ENCODE peak calls at places on chromosomes 1 and 21, in eight cellular contexts. F is GM06990; T is HCT116; L is CD4-positive, CD25-positive, alpha-beta regulatory T cell; S is fibroblast of lung; J is mesendoderm; G is BE2C; N is transverse colon. O is an unnamed sample.

GRCh38 chr1:167663002-167663772 is 33.2 kb downstream of the RCSD1 start:
- DNase-seq in F (peak; percentile 29), T (no peak), L (no peak), S (peak; percentile 32), J (peak; percentile 55), G (no peak), N (no peak), O (no peak)

GRCh38 chr1:47201179-47201578 is 11.3 kb upstream of the PDZK1IP1 start:
- DNase-seq in F (no peak), T (no peak), L (no peak), S (peak; percentile 43), J (no peak), G (no peak), N (no peak), O (no peak)

GRCh38 chr21:41678016-41678935 is 88.6 kb downstream of the RIPK4 start:
- DNase-seq in F (no peak), T (peak; percentile 24), L (no peak), S (peak; percentile 75), J (peak; percentile 64), G (no peak), N (peak; percentile 80), O (no peak)

GRCh38 chr1:226650236-226650841 is 88.7 kb downstream of the ITPKB start:
- DNase-seq in F (no peak), T (no peak), L (no peak), S (no peak), J (peak; percentile 79), G (no peak), N (no peak), O (peak; percentile 75)

GRCh38 chr1:29675481-29676263 is 439.4 kb downstream of the PTPRU start:
- DNase-seq in F (no peak), T (no peak), L (no peak), S (peak; percentile 35), J (peak; percentile 8), G (no peak), N (no peak), O (peak; percentile 18)

GRCh38 chr21:42526379-42526727 is 12.7 kb downstream of the SLC37A1 start:
- DNase-seq in F (no peak), T (no peak), L (no peak), S (no peak), J (no peak), G (peak; percentile 64), N (peak; percentile 91), O (no peak)

GRCh38 chr1:170168263-170168662 is 22.5 kb downstream of the NTMT2 start:
- DNase-seq in F (no peak), T (no peak), L (no peak), S (peak; percentile 56), J (no peak), G (no peak), N (no peak), O (no peak)

GRCh38 chr1:42891471-42891870 is 45.1 kb downstream of the ZNF691 start:
- DNase-seq in F (no peak), T (no peak), L (no peak), S (no peak), J (no peak), G (no peak), N (no peak), O (no peak)

GRCh38 chr1:46533179-46533864 is 18.1 kb downstream of the KNCN start:
- DNase-seq in F (peak; percentile 30), T (no peak), L (peak; percentile 14), S (peak; percentile 63), J (no peak), G (peak; percentile 25), N (peak; percentile 21), O (peak; percentile 92)

GRCh38 chr1:109937738-109938137 is 27.1 kb downstream of the CSF1 start:
- DNase-seq in F (no peak), T (no peak), L (no peak), S (no peak), J (no peak), G (no peak), N (no peak), O (no peak)

GRCh38 chr1:217622042-217622441 is 8.8 kb downstream of the GPATCH2 start:
- DNase-seq in F (no peak), T (no peak), L (no peak), S (no peak), J (no peak), G (no peak), N (no peak), O (no peak)

GRCh38 chr21:21715286-21715969 is 717.2 kb downstream of the NCAM2 start:
- DNase-seq in F (no peak), T (no peak), L (no peak), S (peak; percentile 98), J (peak; percentile 4), G (no peak), N (no peak), O (no peak)

GRCh38 chr21:45981641-45982255 is at the start of gene COL6A1:
- DNase-seq in F (no peak), T (no peak), L (no peak), S (peak; percentile 66), J (peak; percentile 62), G (peak; percentile 72), N (peak; percentile 64), O (peak; percentile 98)

GRCh38 chr1:168801032-168801745 is 72.2 kb upstream of the DPT start:
- DNase-seq in F (no peak), T (no peak), L (no peak), S (peak; percentile 15), J (peak; percentile 54), G (no peak), N (no peak), O (no peak)

GRCh38 chr1:210231846-210232523 is 611 bp upstream of the SERTAD4 start:
- DNase-seq in F (no peak), T (no peak), L (no peak), S (peak; percentile 66), J (peak; percentile 31), G (peak; percentile 49), N (no peak), O (no peak)

GRCh38 chr1:161088587-161089110 is 709 bp downstream of the NECTIN4 start:
- DNase-seq in F (no peak), T (no peak), L (no peak), S (peak; percentile 48), J (no peak), G (no peak), N (no peak), O (peak; percentile 21)

GRCh38 chr1:183092350-183092749 is 69.1 kb downstream of the LAMC1 start:
- DNase-seq in F (no peak), T (no peak), L (no peak), S (no peak), J (no peak), G (no peak), N (no peak), O (no peak)

GRCh38 chr21:37522641-37523295 is 156.2 kb downstream of the DYRK1A start:
- DNase-seq in F (no peak), T (no peak), L (no peak), S (no peak), J (no peak), G (no peak), N (no peak), O (no peak)

GRCh38 chr1:248111157-248111556 is 16.2 kb downstream of the OR2L13 start:
- DNase-seq in F (no peak), T (no peak), L (no peak), S (no peak), J (peak; percentile 35), G (no peak), N (no peak), O (no peak)

GRCh38 chr1:85582687-85583354 is 2.3 kb downstream of the CCN1 start:
- DNase-seq in F (no peak), T (no peak), L (no peak), S (peak; percentile 56), J (peak; percentile 55), G (no peak), N (no peak), O (no peak)

GRCh38 chr1:180863158-180863775 is 49.4 kb upstream of the KIAA1614 start:
- DNase-seq in F (peak; percentile 16), T (peak; percentile 43), L (no peak), S (peak; percentile 50), J (peak; percentile 37), G (peak; percentile 18), N (peak; percentile 11), O (peak; percentile 10)

GRCh38 chr1:107936498-107937481 is 28.2 kb downstream of the VAV3 start:
- DNase-seq in F (peak; percentile 40), T (peak; percentile 37), L (peak; percentile 32), S (peak; percentile 97), J (peak; percentile 96), G (no peak), N (peak; percentile 22), O (peak; percentile 22)

GRCh38 chr1:107668762-107669161 is 296.2 kb downstream of the VAV3 start:
- DNase-seq in F (no peak), T (no peak), L (no peak), S (peak; percentile 62), J (no peak), G (no peak), N (no peak), O (no peak)

GRCh38 chr1:76835203-76835602 is 32.1 kb upstream of the ST6GALNAC5 start:
- DNase-seq in F (no peak), T (no peak), L (no peak), S (peak; percentile 80), J (no peak), G (no peak), N (no peak), O (no peak)

GRCh38 chr1:3240524-3241235 is 171.7 kb downstream of the PRDM16 start:
- DNase-seq in F (no peak), T (no peak), L (no peak), S (no peak), J (no peak), G (no peak), N (no peak), O (peak; percentile 92)

GRCh38 chr1:8473121-8473891 is 155.4 kb downstream of the SLC45A1 start:
- DNase-seq in F (peak; percentile 46), T (no peak), L (no peak), S (no peak), J (no peak), G (no peak), N (no peak), O (no peak)
- H3K4me3 ChIP-seq in F (peak overlapping the region; percentile 4), T (no peak overlapping the region), L (no peak overlapping the region), S (no peak overlapping the region), J (no peak overlapping the region), G (no peak overlapping the region), N (no peak overlapping the region), O (no peak overlapping the region)

DNA sequence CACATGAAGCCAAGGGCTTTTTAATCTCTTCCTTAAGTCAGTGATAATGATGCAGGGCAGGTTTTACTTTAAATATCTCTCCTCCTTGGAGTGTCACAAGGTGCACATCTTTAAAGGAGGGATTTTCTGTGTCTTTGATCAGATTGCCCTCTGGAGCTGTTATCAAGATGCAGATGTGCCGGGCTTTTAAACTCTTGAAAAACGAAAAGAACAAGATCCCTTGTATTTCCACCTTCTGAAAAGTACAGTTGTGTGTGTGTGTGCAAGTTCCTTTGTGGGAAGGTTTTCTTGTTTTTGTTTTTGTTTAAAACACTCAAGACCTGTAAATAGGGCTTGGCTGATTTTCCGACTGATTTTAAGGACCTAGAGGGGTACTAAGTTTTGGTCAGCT is 1.6 kb downstream of the MARK1 start:
- DNase-seq in F (no peak), T (no peak), L (no peak), S (no peak), J (no peak), G (no peak), N (no peak), O (no peak)
- H3K27me3 ChIP-seq in F (peaks cover 2% of the 10 kb centered on the region), T (no peaks in the 10 kb centered on the region), L (peaks cover 30% of the 10 kb centered on the region), S (peaks cover 9% of the 10 kb centered on the region), J (no peaks in the 10 kb centered on the region), G (peaks cover 64% of the 10 kb centered on the region), N (peaks cover 6% of the 10 kb centered on the region), O (peaks cover 7% of the 10 kb centered on the region)

GRCh38 chr1:55103891-55104290 is 64.5 kb downstream of the PCSK9 start:
- DNase-seq in F (no peak), T (no peak), L (no peak), S (no peak), J (no peak), G (no peak), N (no peak), O (no peak)
- H3K36me3 ChIP-seq in F (peaks cover 12% of the 10 kb centered on the region), T (peaks cover 19% of the 10 kb centered on the region), L (peaks cover 90% of the 10 kb centered on the region), S (peaks cover 14% of the 10 kb centered on the region), J (peaks cover 5% of the 10 kb centered on the region), G (no peaks in the 10 kb centered on the region), N (peaks cover 53% of the 10 kb centered on the region), O (peaks cover 13% of the 10 kb centered on the region)

GRCh38 chr1:25618433-25618808 is 1.8 kb downstream of the MAN1C1 start:
- DNase-seq in F (no peak), T (no peak), L (no peak), S (no peak), J (no peak), G (no peak), N (no peak), O (no peak)
- H3K4me3 ChIP-seq in F (no peak overlapping the region), T (no peak overlapping the region), L (peak overlapping the region; percentile 61), S (peak overlapping the region; percentile 26), J (no peak overlapping the region), G (no peak overlapping the region), N (peak overlapping the region; percentile 83), O (peak overlapping the region; percentile 79)

O was measured in H7.